ENCODE peak calls at places on chromosomes 4 and X, in five cellular contexts. One of them, this sample, is unnamed.

GRCh38 chr4:88409789-88410188 is 31.1 kb downstream of the HERC6 start:
- DNase-seq in cardiac muscle cell: no peak
- DNase-seq in right atrium auricular region: no peak
- DNase-seq in testis: no peak
- DNase-seq in aorta: no peak
- DNase-seq in this sample: no peak

GRCh38 chr4:130080872-130081451 is 985.0 kb downstream of the C4orf33 start:
- DNase-seq in cardiac muscle cell: no peak
- DNase-seq in right atrium auricular region: no peak
- DNase-seq in testis: no peak
- DNase-seq in aorta: no peak
- DNase-seq in this sample: no peak

GRCh38 chr4:163110442-163110841 is 56.2 kb downstream of the NAF1 start:
- DNase-seq in cardiac muscle cell: no peak
- DNase-seq in right atrium auricular region: no peak
- DNase-seq in testis: no peak
- DNase-seq in aorta: no peak
- DNase-seq in this sample: no peak

GRCh38 chrX:11664211-11664888 is 1.4 kb downstream of the ARHGAP6 start:
- DNase-seq in cardiac muscle cell: peak; percentile 14
- DNase-seq in right atrium auricular region: no peak
- DNase-seq in testis: no peak
- DNase-seq in aorta: peak; percentile 74
- DNase-seq in this sample: no peak

GRCh38 chr4:171186700-171187099 is 626.5 kb upstream of the GALNTL6 start:
- DNase-seq in cardiac muscle cell: no peak
- DNase-seq in right atrium auricular region: no peak
- DNase-seq in testis: no peak
- DNase-seq in aorta: no peak
- DNase-seq in this sample: peak; percentile 20

GRCh38 chrX:48919360-48919821 is 567 bp upstream of the PIM2 start:
- DNase-seq in cardiac muscle cell: no peak
- DNase-seq in right atrium auricular region: no peak
- DNase-seq in testis: no peak
- DNase-seq in aorta: no peak
- DNase-seq in this sample: no peak

GRCh38 chrX:73851014-73852009 is 288.3 kb downstream of the CHIC1 start:
- DNase-seq in cardiac muscle cell: no peak
- DNase-seq in right atrium auricular region: peak; percentile 95
- DNase-seq in testis: peak; percentile 62
- DNase-seq in aorta: peak; percentile 92
- DNase-seq in this sample: no peak

GRCh38 chrX:81336455-81337144 is 134.7 kb downstream of the SH3BGRL start:
- DNase-seq in cardiac muscle cell: no peak
- DNase-seq in right atrium auricular region: no peak
- DNase-seq in testis: no peak
- DNase-seq in aorta: no peak
- DNase-seq in this sample: no peak

GRCh38 chr4:54879576-54879975 is 221.8 kb downstream of the KIT start:
- DNase-seq in cardiac muscle cell: no peak
- DNase-seq in right atrium auricular region: no peak
- DNase-seq in testis: no peak
- DNase-seq in aorta: no peak
- DNase-seq in this sample: no peak

GRCh38 chr4:184599492-184600135 is 49.6 kb downstream of the CASP3 start:
- DNase-seq in cardiac muscle cell: no peak
- DNase-seq in right atrium auricular region: no peak
- DNase-seq in testis: no peak
- DNase-seq in aorta: no peak
- DNase-seq in this sample: no peak

GRCh38 chr4:54677416-54677815 is 19.7 kb downstream of the KIT start:
- DNase-seq in cardiac muscle cell: no peak
- DNase-seq in right atrium auricular region: no peak
- DNase-seq in testis: no peak
- DNase-seq in aorta: no peak
- DNase-seq in this sample: no peak

GRCh38 chrX:80246273-80246672 is 174.0 kb upstream of the TENT5D start:
- DNase-seq in cardiac muscle cell: no peak
- DNase-seq in right atrium auricular region: no peak
- DNase-seq in testis: no peak
- DNase-seq in aorta: no peak
- DNase-seq in this sample: no peak

GRCh38 chrX:72102760-72103159 is 29.0 kb downstream of the RTL5 start:
- DNase-seq in cardiac muscle cell: no peak
- DNase-seq in right atrium auricular region: no peak
- DNase-seq in testis: no peak
- DNase-seq in aorta: no peak
- DNase-seq in this sample: no peak

GRCh38 chr4:28966982-28967381 is 1753.2 kb upstream of the PCDH7 start:
- DNase-seq in cardiac muscle cell: no peak
- DNase-seq in right atrium auricular region: no peak
- DNase-seq in testis: no peak
- DNase-seq in aorta: no peak
- DNase-seq in this sample: no peak

GRCh38 chrX:21683910-21684309 is 25.8 kb upstream of the KLHL34 start:
- DNase-seq in cardiac muscle cell: no peak
- DNase-seq in right atrium auricular region: no peak
- DNase-seq in testis: no peak
- DNase-seq in aorta: no peak
- DNase-seq in this sample: no peak

GRCh38 chr4:187840814-187841213 is 154.8 kb upstream of the ZFP42 start:
- DNase-seq in cardiac muscle cell: no peak
- DNase-seq in right atrium auricular region: no peak
- DNase-seq in testis: no peak
- DNase-seq in aorta: no peak
- DNase-seq in this sample: no peak

GRCh38 chr4:67465032-67465762 is 80.1 kb downstream of the CENPC start:
- DNase-seq in cardiac muscle cell: peak; percentile 65
- DNase-seq in right atrium auricular region: no peak
- DNase-seq in testis: peak; percentile 31
- DNase-seq in aorta: no peak
- DNase-seq in this sample: no peak

GRCh38 chr4:83043801-83044407 is 8.9 kb downstream of the COPS4 start:
- DNase-seq in cardiac muscle cell: no peak
- DNase-seq in right atrium auricular region: no peak
- DNase-seq in testis: no peak
- DNase-seq in aorta: no peak
- DNase-seq in this sample: no peak

GRCh38 chr4:69689530-69690111 is 36.6 kb upstream of the UGT2A1 start:
- DNase-seq in cardiac muscle cell: peak; percentile 45
- DNase-seq in right atrium auricular region: no peak
- DNase-seq in testis: no peak
- DNase-seq in aorta: no peak
- DNase-seq in this sample: no peak

GRCh38 chr4:52998413-52998812 is 136.3 kb downstream of the RASL11B start:
- DNase-seq in cardiac muscle cell: no peak
- DNase-seq in right atrium auricular region: no peak
- DNase-seq in testis: no peak
- DNase-seq in aorta: no peak
- DNase-seq in this sample: no peak

GRCh38 chrX:29690061-29690460 is 525.3 kb upstream of the MAGEB2 start:
- DNase-seq in cardiac muscle cell: no peak
- DNase-seq in right atrium auricular region: no peak
- DNase-seq in testis: no peak
- DNase-seq in aorta: no peak
- DNase-seq in this sample: no peak

GRCh38 chr4:101419324-101420135 is 72.2 kb upstream of the PPP3CA start:
- DNase-seq in cardiac muscle cell: no peak
- DNase-seq in right atrium auricular region: no peak
- DNase-seq in testis: no peak
- DNase-seq in aorta: no peak
- DNase-seq in this sample: no peak

GRCh38 chrX:53223068-53223693 is 1.8 kb downstream of the KDM5C start:
- DNase-seq in cardiac muscle cell: peak; percentile 3
- DNase-seq in right atrium auricular region: no peak
- DNase-seq in testis: peak; percentile 16
- DNase-seq in aorta: no peak
- DNase-seq in this sample: no peak

GRCh38 chr4:38811307-38811706 is 6.7 kb upstream of the TLR1 start:
- DNase-seq in cardiac muscle cell: no peak
- DNase-seq in right atrium auricular region: no peak
- DNase-seq in testis: no peak
- DNase-seq in aorta: no peak
- DNase-seq in this sample: no peak

GRCh38 chr4:98468744-98469143 is 189.7 kb downstream of the TSPAN5 start:
- DNase-seq in cardiac muscle cell: no peak
- DNase-seq in right atrium auricular region: no peak
- DNase-seq in testis: peak; percentile 63
- DNase-seq in aorta: no peak
- DNase-seq in this sample: no peak

GRCh38 chr4:62548108-62548524 is 1348.0 kb downstream of the ADGRL3 start:
- DNase-seq in cardiac muscle cell: no peak
- DNase-seq in right atrium auricular region: peak; percentile 81
- DNase-seq in testis: peak; percentile 65
- DNase-seq in aorta: peak; percentile 81
- DNase-seq in this sample: peak; percentile 52
- H3K4me1 ChIP-seq in cardiac muscle cell: no peaks in the 10 kb centered on the region
- H3K4me1 ChIP-seq in right atrium auricular region: no peaks in the 10 kb centered on the region
- H3K4me1 ChIP-seq in testis: peaks cover 11% of the 10 kb centered on the region
- H3K4me1 ChIP-seq in aorta: peaks cover 3% of the 10 kb centered on the region
- H3K4me1 ChIP-seq in this sample: no peaks in the 10 kb centered on the region

GRCh38 chr4:47532658-47533057 is 47.6 kb downstream of the ATP10D start:
- DNase-seq in cardiac muscle cell: no peak
- DNase-seq in right atrium auricular region: no peak
- DNase-seq in testis: no peak
- DNase-seq in aorta: no peak
- DNase-seq in this sample: no peak
- H3K4me1 ChIP-seq in cardiac muscle cell: no peaks in the 10 kb centered on the region
- H3K4me1 ChIP-seq in right atrium auricular region: peaks cover 13% of the 10 kb centered on the region
- H3K4me1 ChIP-seq in testis: peaks cover 3% of the 10 kb centered on the region
- H3K4me1 ChIP-seq in aorta: peaks cover 6% of the 10 kb centered on the region
- H3K4me1 ChIP-seq in this sample: peaks cover 14% of the 10 kb centered on the region

DNA sequence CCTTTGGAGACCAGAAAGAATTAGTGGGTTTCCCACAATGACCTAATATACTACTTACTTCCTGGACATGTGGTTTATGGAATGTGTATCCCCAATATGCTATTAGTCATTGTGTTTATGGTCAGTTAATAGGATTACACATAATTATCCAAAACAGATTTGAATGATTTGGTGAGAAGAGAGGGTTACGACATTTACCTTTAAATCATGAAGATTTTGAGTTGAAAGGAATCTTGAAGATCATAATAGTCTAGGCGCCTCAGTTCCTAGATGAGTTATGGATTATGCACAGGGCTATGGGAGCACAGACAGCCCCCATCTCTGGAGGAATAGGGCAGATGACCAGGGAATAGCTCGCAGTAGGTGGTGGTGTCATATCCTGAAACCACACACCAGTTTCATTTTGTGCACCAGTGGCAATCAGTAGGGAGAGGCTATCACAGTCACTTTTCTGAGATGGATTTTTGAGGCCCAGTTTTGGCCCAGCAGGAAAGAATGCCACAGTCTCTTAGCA is 61.3 kb downstream of the SEPTIN11 start:
- DNase-seq in cardiac muscle cell: no peak
- DNase-seq in right atrium auricular region: no peak
- DNase-seq in testis: no peak
- DNase-seq in aorta: no peak
- DNase-seq in this sample: no peak
- H3K4me1 ChIP-seq in cardiac muscle cell: peaks cover 33% of the 10 kb centered on the region
- H3K4me1 ChIP-seq in right atrium auricular region: peaks cover 47% of the 10 kb centered on the region
- H3K4me1 ChIP-seq in testis: peaks cover 9% of the 10 kb centered on the region
- H3K4me1 ChIP-seq in aorta: peaks cover 6% of the 10 kb centered on the region
- H3K4me1 ChIP-seq in this sample: no peaks in the 10 kb centered on the region

DNA sequence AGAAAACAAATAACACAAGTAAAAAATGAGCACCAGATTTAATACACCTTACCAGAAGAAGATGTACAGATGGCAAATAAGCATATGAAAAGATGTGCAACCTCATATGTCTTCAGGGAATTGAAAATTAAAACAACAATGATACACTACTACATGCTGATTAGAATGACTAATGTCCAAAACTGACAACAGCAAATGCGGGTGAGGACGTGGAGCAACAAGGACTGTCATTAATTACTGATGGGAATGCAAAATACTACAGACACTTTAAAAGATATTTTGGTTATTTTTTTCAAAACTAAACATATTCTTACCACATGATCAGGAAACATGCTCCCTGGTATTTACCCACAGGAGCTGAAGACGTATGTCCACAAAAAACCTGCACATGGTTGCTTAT is 140.3 kb downstream of the FRYL start:
- DNase-seq in cardiac muscle cell: no peak
- DNase-seq in right atrium auricular region: no peak
- DNase-seq in testis: no peak
- DNase-seq in aorta: no peak
- DNase-seq in this sample: no peak
- H3K4me1 ChIP-seq in cardiac muscle cell: peaks cover 19% of the 10 kb centered on the region
- H3K4me1 ChIP-seq in right atrium auricular region: peaks cover 45% of the 10 kb centered on the region
- H3K4me1 ChIP-seq in testis: no peaks in the 10 kb centered on the region
- H3K4me1 ChIP-seq in aorta: peaks cover 4% of the 10 kb centered on the region
- H3K4me1 ChIP-seq in this sample: no peaks in the 10 kb centered on the region

DNA sequence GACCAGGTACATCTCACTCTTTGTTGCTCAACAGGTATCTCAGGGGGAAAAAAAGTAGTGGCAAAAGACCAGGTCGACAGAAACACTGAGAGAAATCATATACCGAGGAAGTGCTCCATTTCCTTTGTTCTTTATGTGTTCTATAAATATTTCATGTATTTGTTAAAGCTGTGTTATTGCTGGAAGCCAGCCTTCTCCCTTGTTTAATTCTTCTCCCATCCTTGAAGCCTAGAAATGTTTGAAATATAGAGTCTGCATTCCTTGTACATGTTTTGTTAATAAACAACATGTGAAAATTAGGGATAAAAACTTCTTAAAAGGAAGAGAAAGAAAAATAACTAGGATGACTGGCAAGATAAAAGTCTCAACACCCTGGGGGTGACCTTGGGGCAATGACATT is 186.2 kb downstream of the ANKRD50 start:
- DNase-seq in cardiac muscle cell: no peak
- DNase-seq in right atrium auricular region: no peak
- DNase-seq in testis: no peak
- DNase-seq in aorta: no peak
- DNase-seq in this sample: no peak
- H3K4me1 ChIP-seq in cardiac muscle cell: no peaks in the 10 kb centered on the region
- H3K4me1 ChIP-seq in right atrium auricular region: no peaks in the 10 kb centered on the region
- H3K4me1 ChIP-seq in testis: no peaks in the 10 kb centered on the region
- H3K4me1 ChIP-seq in aorta: peaks cover 3% of the 10 kb centered on the region
- H3K4me1 ChIP-seq in this sample: no peaks in the 10 kb centered on the region

DNA sequence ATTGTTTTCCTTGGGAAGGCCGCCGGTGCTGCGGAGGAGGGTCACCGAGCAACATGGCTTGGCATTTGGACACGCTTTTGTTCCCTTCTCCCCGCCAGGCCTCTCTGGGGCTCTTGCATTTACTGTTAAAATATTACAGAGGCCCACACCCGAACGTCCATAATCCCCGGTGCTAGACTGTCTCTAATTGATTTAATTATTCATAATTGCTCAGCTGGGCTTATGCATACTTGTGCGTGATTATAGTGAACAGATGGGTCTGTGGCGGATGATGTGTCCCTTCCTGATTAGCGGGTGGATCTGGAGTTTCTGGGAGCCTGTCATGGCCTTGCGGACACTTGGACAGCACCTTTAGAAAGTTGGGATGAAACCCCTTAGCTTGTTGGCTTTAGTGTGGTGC is 100.2 kb upstream of the MSX1 start:
- DNase-seq in cardiac muscle cell: no peak
- DNase-seq in right atrium auricular region: no peak
- DNase-seq in testis: no peak
- DNase-seq in aorta: no peak
- DNase-seq in this sample: no peak
- H3K4me1 ChIP-seq in cardiac muscle cell: peaks cover 15% of the 10 kb centered on the region
- H3K4me1 ChIP-seq in right atrium auricular region: no peaks in the 10 kb centered on the region
- H3K4me1 ChIP-seq in testis: no peaks in the 10 kb centered on the region
- H3K4me1 ChIP-seq in aorta: no peaks in the 10 kb centered on the region
- H3K4me1 ChIP-seq in this sample: peaks cover 15% of the 10 kb centered on the region

GRCh38 chr4:2817701-2818350 is 24.9 kb downstream of the SH3BP2 start:
- DNase-seq in cardiac muscle cell: peak; percentile 64
- DNase-seq in right atrium auricular region: no peak
- DNase-seq in testis: no peak
- DNase-seq in aorta: no peak
- DNase-seq in this sample: peak; percentile 55
- H3K4me1 ChIP-seq in cardiac muscle cell: no peaks in the 10 kb centered on the region
- H3K4me1 ChIP-seq in right atrium auricular region: peaks cover 24% of the 10 kb centered on the region
- H3K4me1 ChIP-seq in testis: peaks cover 10% of the 10 kb centered on the region
- H3K4me1 ChIP-seq in aorta: no peaks in the 10 kb centered on the region
- H3K4me1 ChIP-seq in this sample: no peaks in the 10 kb centered on the region

This sample was measured in BE2C.